ENCODE peak calls at places on chromosome 6, in nine cellular contexts. R is astrocyte of the spinal cord, X is prostate gland, I is heart right ventricle, S is uterus, B is heart left ventricle, V is stomach, A is epithelial cell of esophagus, H is astrocyte. G is an unnamed sample.

GRCh38 chr6:43992783-43993505 is 134.3 kb downstream of the MRPL14 start:
- DNase-seq in R (no peak), X (no peak), I (peak), S (no peak), B (peak), V (peak), A (no peak), H (no peak), G (no peak)

GRCh38 chr6:137699036-137699683 is 167.9 kb upstream of the TNFAIP3 start:
- DNase-seq in R (no peak), X (no peak), I (no peak), S (no peak), B (no peak), V (no peak), A (peak), H (no peak), G (no peak)

GRCh38 chr6:136051140-136051775 is 198.9 kb downstream of the MTFR2 start:
- DNase-seq in R (peak), X (no peak), I (peak), S (peak), B (no peak), V (no peak), A (no peak), H (peak), G (no peak)

GRCh38 chr6:77650098-77650663 is 2.7 kb upstream of the MEI4 start:
- DNase-seq in R (peak), X (no peak), I (peak), S (no peak), B (peak), V (no peak), A (no peak), H (no peak), G (peak)

GRCh38 chr6:63721181-63721580 is 85.6 kb downstream of the PHF3 start:
- DNase-seq in R (no peak), X (no peak), I (no peak), S (no peak), B (no peak), V (no peak), A (no peak), H (no peak), G (no peak)

GRCh38 chr6:157773248-157773773 is 49.7 kb upstream of the SNX9 start:
- DNase-seq in R (no peak), X (no peak), I (no peak), S (no peak), B (no peak), V (no peak), A (no peak), H (no peak), G (no peak)

GRCh38 chr6:33595001-33595846 is 15.1 kb upstream of the BAK1 start:
- DNase-seq in R (no peak), X (no peak), I (no peak), S (no peak), B (peak), V (no peak), A (no peak), H (no peak), G (no peak)

GRCh38 chr6:40763001-40763400 is 175.8 kb upstream of the LRFN2 start:
- DNase-seq in R (no peak), X (no peak), I (peak), S (no peak), B (peak), V (peak), A (no peak), H (no peak), G (no peak)

GRCh38 chr6:28910901-28911680 is 12.7 kb downstream of the TRIM27 start:
- DNase-seq in R (no peak), X (peak), I (no peak), S (peak), B (no peak), V (no peak), A (peak), H (no peak), G (no peak)

GRCh38 chr6:71038966-71039365 is 82.1 kb upstream of the B3GAT2 start:
- DNase-seq in R (no peak), X (no peak), I (no peak), S (no peak), B (no peak), V (no peak), A (no peak), H (no peak), G (no peak)

GRCh38 chr6:137218473-137218916 is 690 bp downstream of the IFNGR1 start:
- DNase-seq in R (peak), X (peak), I (peak), S (peak), B (no peak), V (no peak), A (peak), H (peak), G (peak)

GRCh38 chr6:87241304-87241703 is 81.1 kb upstream of the SMIM8 start:
- DNase-seq in R (no peak), X (no peak), I (no peak), S (no peak), B (no peak), V (no peak), A (no peak), H (no peak), G (no peak)

GRCh38 chr6:118770112-118770788 is 118.9 kb upstream of the CEP85L start:
- DNase-seq in R (no peak), X (no peak), I (no peak), S (no peak), B (no peak), V (no peak), A (peak), H (no peak), G (no peak)

GRCh38 chr6:168105813-168106660 is 27.0 kb upstream of the FRMD1 start:
- DNase-seq in R (no peak), X (no peak), I (no peak), S (peak), B (no peak), V (no peak), A (no peak), H (no peak), G (no peak)

GRCh38 chr6:148134566-148134965 is 208.1 kb upstream of the SASH1 start:
- DNase-seq in R (no peak), X (no peak), I (no peak), S (no peak), B (no peak), V (no peak), A (no peak), H (no peak), G (no peak)

GRCh38 chr6:119096683-119097310 is 18.3 kb upstream of the FAM184A start:
- DNase-seq in R (peak), X (peak), I (peak), S (peak), B (peak), V (no peak), A (peak), H (peak), G (no peak)

GRCh38 chr6:11055127-11055627 is 11.1 kb upstream of the ELOVL2 start:
- DNase-seq in R (no peak), X (no peak), I (no peak), S (no peak), B (no peak), V (no peak), A (no peak), H (peak), G (no peak)

GRCh38 chr6:14423955-14424354 is 306.4 kb downstream of the CD83 start:
- DNase-seq in R (no peak), X (no peak), I (no peak), S (no peak), B (no peak), V (no peak), A (no peak), H (no peak), G (no peak)

GRCh38 chr6:160028487-160029275 is 59.8 kb downstream of the IGF2R start:
- DNase-seq in R (no peak), X (no peak), I (no peak), S (no peak), B (no peak), V (no peak), A (no peak), H (no peak), G (no peak)

GRCh38 chr6:90978046-90978445 is 391.2 kb upstream of the MAP3K7 start:
- DNase-seq in R (no peak), X (no peak), I (no peak), S (no peak), B (no peak), V (no peak), A (no peak), H (no peak), G (no peak)

GRCh38 chr6:152952866-152953509 is 29.9 kb downstream of the FBXO5 start:
- DNase-seq in R (peak), X (no peak), I (no peak), S (no peak), B (no peak), V (no peak), A (peak), H (peak), G (no peak)

GRCh38 chr6:1832844-1833787 is 223.4 kb downstream of the FOXC1 start:
- DNase-seq in R (peak), X (peak), I (peak), S (peak), B (peak), V (peak), A (peak), H (peak), G (no peak)

GRCh38 chr6:148999921-149000589 is 253.2 kb downstream of the UST start:
- DNase-seq in R (peak), X (no peak), I (peak), S (peak), B (peak), V (peak), A (peak), H (peak), G (no peak)

GRCh38 chr6:120938876-120939231 is 395.4 kb downstream of the TBC1D32 start:
- DNase-seq in R (no peak), X (no peak), I (no peak), S (no peak), B (no peak), V (no peak), A (no peak), H (no peak), G (no peak)

DNA sequence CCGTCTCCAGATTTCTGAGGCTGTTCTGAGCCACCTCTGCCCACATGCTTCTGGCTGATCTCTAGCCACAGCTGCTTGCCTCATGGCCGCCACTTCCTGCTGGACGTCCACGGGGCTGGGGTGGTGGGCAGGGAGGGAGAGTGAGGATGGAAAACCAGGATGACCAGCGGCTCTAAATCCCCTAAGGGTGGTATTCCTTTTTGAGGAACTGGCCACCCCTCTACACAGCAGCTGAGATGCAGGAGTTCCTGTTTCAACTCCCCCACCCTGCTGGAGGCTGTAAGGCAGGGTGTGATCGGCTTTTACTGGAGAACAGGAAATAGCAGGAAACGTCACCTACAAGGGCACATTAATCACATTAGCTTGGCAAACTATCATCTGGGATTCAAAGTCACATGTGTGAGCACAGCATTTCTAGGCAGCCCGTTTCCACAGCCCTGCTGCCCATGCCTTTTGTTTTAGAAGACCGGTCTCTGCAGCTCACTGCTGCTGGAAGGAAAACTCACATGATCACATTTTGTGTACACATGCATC is 181.6 kb upstream of the ECI2 start:
- DNase-seq in R (peak), X (peak), I (peak), S (peak), B (peak), V (peak), A (peak), H (peak), G (no peak)
- H3K4me3 ChIP-seq in R (no peak), X (no peak), I (no peak), S (no peak), B (no peak), V (no peak), A (no peak), H (no peak), G (no peak)

DNA sequence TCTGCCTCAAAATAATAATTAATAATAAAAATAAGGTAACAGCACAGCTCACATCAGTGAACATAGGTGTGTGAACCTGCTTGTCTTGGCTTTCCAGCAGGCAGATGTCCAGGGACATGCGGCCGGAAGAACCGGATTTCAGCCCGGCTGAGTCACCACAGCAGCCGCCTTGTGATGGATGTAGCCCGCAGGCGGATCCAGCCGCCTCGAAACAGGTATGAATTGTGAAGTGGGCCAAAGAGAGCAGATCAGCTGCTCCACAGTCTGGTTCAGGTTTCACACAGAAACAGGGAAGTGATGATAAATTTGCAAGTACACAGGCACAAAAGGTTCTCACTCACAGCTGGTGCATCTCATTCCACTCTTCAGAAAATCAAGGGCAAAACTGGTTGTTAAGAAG is 55.1 kb downstream of the ID4 start:
- DNase-seq in R (no peak), X (peak), I (no peak), S (no peak), B (no peak), V (peak), A (peak), H (no peak), G (no peak)
- TF ChIP-seq CTCF in R (no peak), X (no peak), I (no peak), S (no peak), B (no peak), V (no peak), A (no peak), H (no peak), G (no peak)

GRCh38 chr6:2900821-2901644 is 2.1 kb downstream of the SERPINB9 start:
- DNase-seq in R (no peak), X (no peak), I (peak), S (peak), B (no peak), V (no peak), A (no peak), H (no peak), G (no peak)
- H3K4me3 ChIP-seq in R (no peak), X (no peak), I (peak), S (no peak), B (peak), V (peak), A (no peak), H (no peak), G (peak)

GRCh38 chr6:27470023-27470422 is 2.9 kb downstream of the ZNF184 start:
- DNase-seq in R (no peak), X (no peak), I (no peak), S (no peak), B (no peak), V (no peak), A (no peak), H (no peak), G (no peak)
- TF ChIP-seq CTCF in R (no peak), X (no peak), I (no peak), S (no peak), B (no peak), V (no peak), A (no peak), H (no peak), G (no peak)

DNA sequence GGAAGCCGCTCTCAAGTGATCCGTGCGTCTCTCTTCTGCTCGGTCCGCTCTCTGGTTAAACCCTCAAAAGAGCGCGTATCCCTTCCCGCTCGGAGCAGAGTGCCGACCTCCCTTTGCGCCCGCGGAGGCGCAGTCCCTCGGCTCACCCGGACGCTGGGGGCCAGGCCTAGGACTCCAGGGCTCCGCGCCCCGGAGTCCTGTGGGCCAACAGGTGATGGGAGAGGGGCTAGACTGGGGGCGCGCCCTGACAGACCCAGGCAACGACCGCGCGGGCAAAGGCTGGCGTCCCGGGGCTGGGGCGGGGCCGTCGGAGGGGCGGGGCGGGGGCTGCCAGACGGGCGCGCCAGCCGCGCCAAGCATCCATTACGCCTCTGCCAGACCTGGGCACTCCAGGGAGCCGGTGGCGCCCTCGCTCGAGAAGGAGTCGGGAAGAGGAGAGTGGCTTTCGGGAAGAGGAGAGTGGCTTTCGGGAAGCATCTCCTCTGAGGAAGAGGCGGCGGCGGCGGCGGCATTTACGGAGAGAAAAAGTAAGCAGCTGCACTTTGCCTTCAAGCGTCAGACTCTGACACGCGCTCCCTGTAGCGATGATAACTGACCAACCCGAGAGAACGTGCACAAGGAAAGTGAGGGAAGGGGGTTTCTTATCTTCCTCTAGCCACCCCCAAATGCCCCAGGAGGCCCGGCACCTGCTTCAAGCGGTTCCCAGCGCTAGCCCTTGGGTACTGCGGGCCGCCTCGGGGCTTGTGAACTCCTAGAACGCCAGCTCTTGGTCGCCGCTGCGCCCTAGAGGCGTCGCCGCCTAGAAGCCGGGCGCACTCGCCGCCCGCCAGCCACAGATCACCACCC is 2.6 kb downstream of the EPHA7 start:
- DNase-seq in R (peak), X (peak), I (peak), S (no peak), B (peak), V (no peak), A (no peak), H (peak), G (no peak)
- H3K4me3 ChIP-seq in R (peak), X (peak), I (peak), S (peak), B (peak), V (peak), A (no peak), H (peak), G (no peak)

GRCh38 chr6:129359811-129360787 is 349.9 kb downstream of the ARHGAP18 start:
- DNase-seq in R (no peak), X (no peak), I (no peak), S (no peak), B (no peak), V (no peak), A (no peak), H (no peak), G (no peak)

GRCh38 chr6:129364767-129365166 is 345.2 kb downstream of the ARHGAP18 start:
- DNase-seq in R (no peak), X (no peak), I (no peak), S (no peak), B (no peak), V (no peak), A (no peak), H (no peak), G (no peak)

GRCh38 chr6:129368970-129369369 is 341.0 kb downstream of the ARHGAP18 start:
- DNase-seq in R (no peak), X (no peak), I (no peak), S (no peak), B (no peak), V (no peak), A (no peak), H (peak), G (no peak)

GRCh38 chr6:129368076-129368475 is 341.9 kb downstream of the ARHGAP18 start:
- DNase-seq in R (no peak), X (no peak), I (no peak), S (no peak), B (no peak), V (no peak), A (no peak), H (no peak), G (no peak)

GRCh38 chr6:129364037-129364436 is 345.9 kb downstream of the ARHGAP18 start:
- DNase-seq in R (no peak), X (no peak), I (no peak), S (no peak), B (no peak), V (no peak), A (no peak), H (no peak), G (no peak)
- TF ChIP-seq CTCF in R (no peak), X (no peak), I (no peak), S (no peak), B (no peak), V (no peak), A (no peak), H (no peak), G (no peak)

GRCh38 chr6:134429861-134430380 is 112.0 kb upstream of the SGK1 start:
- DNase-seq in R (no peak), X (no peak), I (no peak), S (no peak), B (no peak), V (no peak), A (no peak), H (no peak), G (no peak)
- H3K4me3 ChIP-seq in R (no peak), X (no peak), I (no peak), S (no peak), B (no peak), V (no peak), A (no peak), H (no peak), G (no peak)

DNA sequence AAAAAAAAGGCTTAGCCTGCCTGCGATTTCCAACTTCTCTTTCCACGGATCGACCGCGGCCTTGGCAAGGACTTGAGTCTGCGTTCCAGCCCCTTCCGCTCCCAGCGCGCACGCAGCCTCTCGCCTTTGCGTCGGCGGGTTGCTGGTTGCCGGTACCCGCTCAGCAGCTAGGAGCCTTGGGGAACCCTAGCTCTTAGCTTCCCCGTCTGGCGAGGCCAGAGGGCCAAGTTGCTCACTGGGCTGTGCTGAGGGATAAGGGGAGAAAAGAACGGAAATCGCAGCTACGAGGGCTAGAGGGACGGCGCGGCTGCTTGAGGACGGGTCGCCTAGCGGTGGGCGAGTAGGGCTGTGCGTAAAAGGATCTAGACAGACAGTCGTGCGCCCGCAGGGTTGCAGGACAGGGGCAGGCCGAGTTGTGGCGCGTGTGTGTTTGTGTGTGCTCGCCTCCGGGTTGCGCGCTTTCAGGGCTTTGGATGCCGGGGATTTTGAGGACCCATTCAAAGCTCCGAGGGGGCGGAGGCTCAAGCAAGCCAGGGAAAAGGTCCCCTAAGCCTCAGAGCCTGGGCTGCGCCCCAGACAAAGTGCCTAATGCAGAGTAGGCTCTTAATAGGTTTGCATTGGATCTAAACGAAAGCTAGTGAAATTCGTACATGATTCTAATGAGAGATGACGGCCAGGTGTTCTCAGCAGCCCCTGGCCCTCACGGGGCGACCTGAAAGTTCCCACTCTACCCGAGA is 40.5 kb upstream of the OSTM1 start:
- DNase-seq in R (peak), X (no peak), I (peak), S (no peak), B (peak), V (no peak), A (peak), H (peak), G (no peak)
- TF ChIP-seq CTCF in R (peak), X (no peak), I (no peak), S (no peak), B (no peak), V (peak), A (no peak), H (peak), G (no peak)